ENCODE peak calls at places on chromosome 22, in nine cellular contexts. H is astrocyte of the spinal cord, F is fibroblast of mammary gland, Z is BJ, J is transverse colon, T is colonic mucosa, G is body of pancreas, B is cardiac muscle cell, U is upper lobe of right lung. P is an unnamed sample.

GRCh38 chr22:45918455-45919370 is 58.2 kb downstream of the WNT7B start:
- DNase-seq in U (no peak), G (peak), T (no peak), H (peak), F (no peak), B (no peak), Z (no peak), J (no peak), P (no peak)

GRCh38 chr22:41857160-41857859 is 24.4 kb downstream of the SREBF2 start:
- DNase-seq in U (no peak), B (peak), J (peak), H (peak), G (peak), T (peak), Z (no peak), F (peak), P (peak)

GRCh38 chr22:33062402-33062801 is 4.2 kb upstream of the SYN3 start:
- DNase-seq in Z (no peak), J (no peak), H (no peak), G (no peak), T (no peak), B (no peak), U (no peak), F (no peak), P (no peak)

GRCh38 chr22:39220897-39221850 is 23.6 kb downstream of the PDGFB start:
- DNase-seq in H (no peak), F (peak), G (no peak), Z (no peak), T (no peak), B (no peak), U (peak), J (no peak), P (peak)

GRCh38 chr22:32204211-32204855 is 540 bp downstream of the RFPL2 start:
- DNase-seq in Z (no peak), H (no peak), G (peak), T (no peak), F (no peak), J (no peak), U (no peak), B (peak), P (no peak)

GRCh38 chr22:36328635-36329216 is 59.0 kb downstream of the MYH9 start:
- DNase-seq in T (no peak), B (peak), H (peak), U (no peak), J (peak), G (peak), Z (peak), F (peak), P (peak)

GRCh38 chr22:37517826-37518450 is 1.3 kb downstream of the CARD10 start:
- DNase-seq in J (no peak), T (no peak), B (no peak), H (no peak), U (no peak), G (no peak), F (no peak), Z (no peak), P (no peak)

GRCh38 chr22:36405671-36406070 is 17.9 kb upstream of the MYH9 start:
- DNase-seq in G (no peak), Z (no peak), J (peak), T (no peak), H (no peak), U (peak), F (no peak), B (no peak), P (peak)

GRCh38 chr22:44893731-44894080 is 116.1 kb downstream of the PHF21B start:
- DNase-seq in J (peak), Z (no peak), G (no peak), H (no peak), F (no peak), U (no peak), T (no peak), B (no peak), P (no peak)

GRCh38 chr22:44268431-44269116 is 44.2 kb downstream of the SHISAL1 start:
- DNase-seq in G (no peak), B (no peak), U (no peak), J (no peak), Z (no peak), F (no peak), T (no peak), H (no peak), P (no peak)

GRCh38 chr22:46031965-46032851 is 55.2 kb upstream of the WNT7B start:
- DNase-seq in J (no peak), U (peak), Z (no peak), G (peak), T (no peak), F (no peak), B (no peak), H (no peak), P (no peak)

GRCh38 chr22:17501679-17502285 is 61.5 kb upstream of the SLC25A18 start:
- DNase-seq in J (peak), T (peak), H (peak), Z (peak), U (no peak), B (peak), F (peak), G (peak), P (no peak)

GRCh38 chr22:48217596-48217995 is 1455.1 kb downstream of the TBC1D22A start:
- DNase-seq in B (no peak), F (no peak), Z (no peak), G (no peak), U (no peak), J (no peak), H (no peak), T (no peak), P (no peak)

GRCh38 chr22:43110927-43111623 is 525 bp downstream of the BIK start:
- DNase-seq in F (no peak), J (peak), B (peak), Z (no peak), G (peak), U (peak), H (no peak), T (peak), P (no peak)

GRCh38 chr22:32855023-32855756 is 53.7 kb downstream of the TIMP3 start:
- DNase-seq in H (no peak), U (no peak), J (no peak), B (no peak), G (no peak), Z (no peak), F (no peak), T (no peak), P (no peak)

GRCh38 chr22:27556371-27556770 is 245.2 kb downstream of the MN1 start:
- DNase-seq in F (no peak), U (no peak), B (no peak), T (no peak), G (no peak), Z (no peak), H (no peak), J (no peak), P (no peak)

GRCh38 chr22:46069518-46070214 is 80.7 kb upstream of the PPARA start:
- DNase-seq in H (peak), U (peak), B (no peak), F (peak), G (peak), T (peak), J (peak), Z (peak), P (peak)

GRCh38 chr22:44667829-44668189 is 34.2 kb upstream of the PRR5 start:
- DNase-seq in U (no peak), T (no peak), J (peak), H (no peak), F (no peak), Z (no peak), G (no peak), B (no peak), P (no peak)

GRCh38 chr22:34395370-34395769 is 475.1 kb upstream of the LARGE1 start:
- DNase-seq in T (no peak), G (no peak), H (no peak), F (no peak), U (no peak), J (no peak), B (no peak), Z (no peak), P (no peak)

GRCh38 chr22:24391836-24392217 is 35.6 kb upstream of the ADORA2A start:
- DNase-seq in T (no peak), B (no peak), U (no peak), G (no peak), H (peak), F (peak), J (no peak), Z (no peak), P (no peak)

GRCh38 chr22:27630754-27631153 is 170.8 kb downstream of the MN1 start:
- DNase-seq in Z (no peak), J (no peak), B (no peak), F (no peak), G (no peak), H (no peak), T (no peak), U (no peak), P (no peak)

GRCh38 chr22:24421428-24421931 is 5.9 kb upstream of the ADORA2A start:
- DNase-seq in U (no peak), J (no peak), F (no peak), H (no peak), Z (no peak), G (no peak), T (no peak), B (no peak), P (no peak)

GRCh38 chr22:43446881-43447280 is 35.1 kb downstream of the MPPED1 start:
- DNase-seq in Z (no peak), B (no peak), F (no peak), H (no peak), T (no peak), G (no peak), J (no peak), U (peak), P (no peak)

GRCh38 chr22:44621401-44622146 is 80.4 kb upstream of the PRR5 start:
- DNase-seq in J (no peak), U (no peak), F (no peak), G (no peak), B (no peak), Z (no peak), T (no peak), H (no peak), P (no peak)

GRCh38 chr22:28232231-28232630 is 313.2 kb upstream of the PITPNB start:
- DNase-seq in T (no peak), H (no peak), G (no peak), B (no peak), J (no peak), Z (no peak), F (no peak), U (no peak), P (no peak)

GRCh38 chr22:23282089-23282501 is 101.8 kb downstream of the BCR start:
- DNase-seq in T (peak), F (peak), H (peak), J (peak), G (peak), Z (no peak), B (no peak), U (peak), P (no peak)
- TF ChIP-seq CTCF in T (no peak), F (no peak), H (no peak), J (no peak), G (no peak), Z (no peak), B (no peak), U (peak), P (peak)

GRCh38 chr22:25774575-25775026 is 32.6 kb downstream of the MYO18B start:
- DNase-seq in G (no peak), T (no peak), U (no peak), H (no peak), Z (no peak), B (no peak), F (no peak), J (no peak), P (no peak)
- TF ChIP-seq CTCF in G (peak), T (peak), U (no peak), H (peak), Z (peak), B (peak), F (peak), J (peak), P (peak)

GRCh38 chr22:22061085-22062077 is 78.8 kb upstream of the TOP3B start:
- DNase-seq in J (no peak), F (peak), U (no peak), G (peak), Z (peak), T (no peak), H (peak), B (no peak), P (no peak)
- TF ChIP-seq CTCF in J (no peak), F (peak), U (peak), G (peak), Z (peak), T (no peak), H (peak), B (peak), P (peak)

GRCh38 chr22:20174785-20175596 is 24.1 kb upstream of the CCDC188 start:
- DNase-seq in G (no peak), U (no peak), H (no peak), F (peak), T (no peak), B (peak), J (no peak), Z (no peak), P (no peak)

GRCh38 chr22:20173720-20174119 is 22.9 kb upstream of the CCDC188 start:
- DNase-seq in F (no peak), T (no peak), G (no peak), J (no peak), U (no peak), Z (no peak), B (no peak), H (no peak), P (no peak)

GRCh38 chr22:20176421-20177060 is 25.7 kb upstream of the CCDC188 start:
- DNase-seq in Z (no peak), U (no peak), F (no peak), T (no peak), G (no peak), J (no peak), B (no peak), H (no peak), P (no peak)

GRCh38 chr22:20177217-20177911 is 26.5 kb upstream of the CCDC188 start:
- DNase-seq in F (no peak), T (no peak), J (no peak), H (no peak), B (no peak), U (no peak), G (no peak), Z (no peak), P (no peak)

GRCh38 chr22:20175597-20175900 is 24.7 kb upstream of the CCDC188 start:
- DNase-seq in J (no peak), F (peak), G (no peak), T (no peak), U (no peak), B (no peak), Z (no peak), H (no peak), P (no peak)
- TF ChIP-seq CTCF in J (no peak), F (no peak), G (no peak), T (no peak), U (no peak), B (no peak), Z (peak), H (peak), P (no peak)

GRCh38 chr22:40423246-40423753 is 52.9 kb downstream of the SGSM3 start:
- DNase-seq in Z (no peak), H (no peak), U (no peak), F (no peak), G (no peak), B (no peak), J (no peak), T (no peak), P (no peak)
- TF ChIP-seq CTCF in Z (no peak), H (no peak), U (no peak), F (no peak), G (no peak), B (no peak), J (no peak), T (no peak), P (no peak)

DNA sequence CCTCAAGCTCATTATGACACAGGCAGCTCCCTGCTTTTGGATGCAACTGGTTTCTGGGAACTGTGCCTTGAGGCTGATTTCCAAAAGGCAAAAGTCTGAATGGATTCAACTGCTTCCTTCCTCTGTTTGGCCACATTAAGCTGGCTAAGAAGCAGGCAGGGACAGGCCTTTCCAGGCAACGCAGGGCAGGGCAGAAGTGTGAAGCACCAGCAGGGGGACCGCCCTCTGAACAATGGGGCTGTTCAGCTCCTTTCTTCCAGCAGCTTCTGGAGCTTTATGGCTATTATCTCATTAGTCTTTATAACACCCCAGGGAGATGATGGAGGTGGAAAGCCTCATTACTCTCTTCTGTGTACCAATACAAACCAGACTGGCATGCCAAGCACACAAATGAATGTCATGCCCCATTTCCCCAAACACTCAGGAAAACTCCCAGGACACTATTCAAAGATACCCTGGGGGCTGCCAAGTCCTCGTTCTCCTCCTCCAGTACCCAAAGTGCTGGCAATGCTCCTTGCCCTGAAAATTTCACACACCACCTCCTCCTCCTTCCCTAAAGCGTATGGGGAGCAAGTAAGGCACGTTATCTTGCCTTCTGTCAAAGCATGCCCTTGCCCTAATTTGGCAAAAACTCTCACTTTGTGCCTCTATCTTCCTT is 21.3 kb downstream of the MORC2 start:
- DNase-seq in B (no peak), U (no peak), J (peak), G (no peak), H (no peak), Z (no peak), T (no peak), F (no peak), P (no peak)
- TF ChIP-seq CTCF in B (no peak), U (no peak), J (no peak), G (no peak), H (no peak), Z (no peak), T (no peak), F (no peak), P (no peak)

DNA sequence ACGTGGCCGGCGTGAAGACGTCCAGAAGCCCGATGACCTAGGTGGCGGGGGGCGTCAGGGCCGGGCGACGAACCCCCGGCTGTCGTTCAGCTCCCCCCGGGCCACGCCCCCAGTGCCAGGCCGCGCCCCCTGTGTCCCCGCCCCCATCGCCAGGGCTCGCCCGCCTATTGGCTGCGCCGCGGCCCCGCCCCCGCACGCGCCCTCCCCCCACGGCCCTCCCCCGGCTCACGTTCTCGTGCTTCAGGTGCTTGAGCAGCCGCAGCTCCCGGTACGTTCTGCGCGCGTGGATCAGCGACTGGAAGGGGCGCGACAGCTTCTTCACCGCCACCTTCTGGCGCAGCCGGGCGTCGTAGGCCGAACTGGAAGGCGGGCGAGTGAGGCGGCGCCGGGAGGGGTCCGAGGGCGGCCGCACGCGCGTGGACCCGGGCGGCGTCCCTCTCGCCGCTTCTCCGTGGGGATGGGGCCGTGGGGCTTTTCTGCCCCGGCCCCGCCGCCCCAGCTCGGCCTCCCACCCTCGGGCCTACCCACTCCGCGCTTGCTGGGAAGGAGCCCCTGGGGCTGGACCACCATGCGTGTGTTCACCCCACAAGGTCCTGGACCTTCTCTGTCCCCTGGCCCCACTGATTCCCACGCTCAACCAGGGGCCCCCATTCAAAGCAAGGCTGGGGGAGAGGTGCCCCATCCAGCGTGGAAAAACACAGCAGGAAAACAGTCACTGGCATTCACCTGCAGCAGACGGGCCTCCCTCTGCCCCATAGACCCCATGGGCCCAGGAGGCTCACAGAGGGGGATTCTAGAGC is 2.4 kb downstream of the MAPK11 start:
- DNase-seq in Z (no peak), T (peak), B (peak), J (peak), G (peak), F (peak), H (peak), U (peak), P (no peak)
- TF ChIP-seq CTCF in Z (peak), T (no peak), B (peak), J (no peak), G (no peak), F (no peak), H (peak), U (no peak), P (peak)